ENCODE peak calls at places on chromosomes 1 and 21, in eight cellular contexts. One of them, this sample, is unnamed.

GRCh38 chr1:6041432-6042062 is 4.1 kb upstream of the KCNAB2 start:
- DNase-seq in NCI-H2081: no peak
- DNase-seq in kidney epithelial cell: no peak
- DNase-seq in left cardiac atrium: no peak
- DNase-seq in NCI-H748 treated with DMSO at 0.1 percent for 48 hours: no peak
- DNase-seq in activated naive CD8-positive, alpha-beta T cell treated with anti-CD3 and anti-CD28 coated beads, Interleukin-2, amount 10 ng/mL, durations not matched to agents 7 days and 5 days: peak
- DNase-seq in T-helper 9 cell: peak
- DNase-seq in neural crest cell: peak
- DNase-seq in this sample: no peak

GRCh38 chr1:207579436-207579799 is 65.5 kb upstream of the CR1L start:
- DNase-seq in T-helper 9 cell: no peak
- DNase-seq in NCI-H2081: peak
- DNase-seq in left cardiac atrium: no peak
- DNase-seq in kidney epithelial cell: no peak
- DNase-seq in activated naive CD8-positive, alpha-beta T cell treated with anti-CD3 and anti-CD28 coated beads, Interleukin-2, amount 10 ng/mL, durations not matched to agents 7 days and 5 days: no peak
- DNase-seq in NCI-H748 treated with DMSO at 0.1 percent for 48 hours: peak
- DNase-seq in neural crest cell: peak
- DNase-seq in this sample: no peak

GRCh38 chr1:231630558-231631205 is 4.1 kb downstream of the DISC1 start:
- DNase-seq in NCI-H2081: no peak
- DNase-seq in left cardiac atrium: no peak
- DNase-seq in NCI-H748 treated with DMSO at 0.1 percent for 48 hours: no peak
- DNase-seq in T-helper 9 cell: no peak
- DNase-seq in kidney epithelial cell: no peak
- DNase-seq in neural crest cell: no peak
- DNase-seq in activated naive CD8-positive, alpha-beta T cell treated with anti-CD3 and anti-CD28 coated beads, Interleukin-2, amount 10 ng/mL, durations not matched to agents 7 days and 5 days: no peak
- DNase-seq in this sample: no peak

GRCh38 chr21:42609806-42610205 is 43.6 kb upstream of the PDE9A start:
- DNase-seq in left cardiac atrium: no peak
- DNase-seq in NCI-H748 treated with DMSO at 0.1 percent for 48 hours: no peak
- DNase-seq in T-helper 9 cell: peak
- DNase-seq in kidney epithelial cell: no peak
- DNase-seq in NCI-H2081: no peak
- DNase-seq in activated naive CD8-positive, alpha-beta T cell treated with anti-CD3 and anti-CD28 coated beads, Interleukin-2, amount 10 ng/mL, durations not matched to agents 7 days and 5 days: no peak
- DNase-seq in neural crest cell: no peak
- DNase-seq in this sample: no peak

GRCh38 chr1:159749630-159750029 is 31.1 kb upstream of the DUSP23 start:
- DNase-seq in left cardiac atrium: no peak
- DNase-seq in NCI-H2081: no peak
- DNase-seq in activated naive CD8-positive, alpha-beta T cell treated with anti-CD3 and anti-CD28 coated beads, Interleukin-2, amount 10 ng/mL, durations not matched to agents 7 days and 5 days: no peak
- DNase-seq in T-helper 9 cell: no peak
- DNase-seq in NCI-H748 treated with DMSO at 0.1 percent for 48 hours: no peak
- DNase-seq in neural crest cell: no peak
- DNase-seq in kidney epithelial cell: no peak
- DNase-seq in this sample: no peak

GRCh38 chr1:219701453-219701852 is 88.5 kb upstream of the ZC3H11B start:
- DNase-seq in T-helper 9 cell: no peak
- DNase-seq in NCI-H2081: no peak
- DNase-seq in activated naive CD8-positive, alpha-beta T cell treated with anti-CD3 and anti-CD28 coated beads, Interleukin-2, amount 10 ng/mL, durations not matched to agents 7 days and 5 days: no peak
- DNase-seq in kidney epithelial cell: no peak
- DNase-seq in neural crest cell: no peak
- DNase-seq in left cardiac atrium: no peak
- DNase-seq in NCI-H748 treated with DMSO at 0.1 percent for 48 hours: no peak
- DNase-seq in this sample: no peak

GRCh38 chr1:238029126-238029525 is 138.4 kb upstream of the ZP4 start:
- DNase-seq in left cardiac atrium: no peak
- DNase-seq in activated naive CD8-positive, alpha-beta T cell treated with anti-CD3 and anti-CD28 coated beads, Interleukin-2, amount 10 ng/mL, durations not matched to agents 7 days and 5 days: no peak
- DNase-seq in NCI-H2081: no peak
- DNase-seq in neural crest cell: no peak
- DNase-seq in T-helper 9 cell: no peak
- DNase-seq in NCI-H748 treated with DMSO at 0.1 percent for 48 hours: no peak
- DNase-seq in kidney epithelial cell: peak
- DNase-seq in this sample: no peak

GRCh38 chr1:59477286-59477685 is 180.4 kb downstream of the FGGY start:
- DNase-seq in kidney epithelial cell: no peak
- DNase-seq in neural crest cell: no peak
- DNase-seq in NCI-H2081: no peak
- DNase-seq in left cardiac atrium: no peak
- DNase-seq in NCI-H748 treated with DMSO at 0.1 percent for 48 hours: no peak
- DNase-seq in T-helper 9 cell: no peak
- DNase-seq in activated naive CD8-positive, alpha-beta T cell treated with anti-CD3 and anti-CD28 coated beads, Interleukin-2, amount 10 ng/mL, durations not matched to agents 7 days and 5 days: peak
- DNase-seq in this sample: no peak

GRCh38 chr1:46569909-46570725 is 18.7 kb upstream of the KNCN start:
- DNase-seq in T-helper 9 cell: no peak
- DNase-seq in kidney epithelial cell: no peak
- DNase-seq in activated naive CD8-positive, alpha-beta T cell treated with anti-CD3 and anti-CD28 coated beads, Interleukin-2, amount 10 ng/mL, durations not matched to agents 7 days and 5 days: no peak
- DNase-seq in neural crest cell: no peak
- DNase-seq in left cardiac atrium: no peak
- DNase-seq in NCI-H2081: no peak
- DNase-seq in NCI-H748 treated with DMSO at 0.1 percent for 48 hours: no peak
- DNase-seq in this sample: no peak

GRCh38 chr1:234601217-234602017 is 8.6 kb downstream of the IRF2BP2 start:
- DNase-seq in NCI-H748 treated with DMSO at 0.1 percent for 48 hours: no peak
- DNase-seq in neural crest cell: no peak
- DNase-seq in kidney epithelial cell: no peak
- DNase-seq in NCI-H2081: no peak
- DNase-seq in left cardiac atrium: no peak
- DNase-seq in activated naive CD8-positive, alpha-beta T cell treated with anti-CD3 and anti-CD28 coated beads, Interleukin-2, amount 10 ng/mL, durations not matched to agents 7 days and 5 days: no peak
- DNase-seq in T-helper 9 cell: no peak
- DNase-seq in this sample: no peak

GRCh38 chr1:2095981-2096736 is 45.9 kb downstream of the PRKCZ start:
- DNase-seq in left cardiac atrium: no peak
- DNase-seq in NCI-H748 treated with DMSO at 0.1 percent for 48 hours: no peak
- DNase-seq in neural crest cell: no peak
- DNase-seq in activated naive CD8-positive, alpha-beta T cell treated with anti-CD3 and anti-CD28 coated beads, Interleukin-2, amount 10 ng/mL, durations not matched to agents 7 days and 5 days: no peak
- DNase-seq in NCI-H2081: no peak
- DNase-seq in T-helper 9 cell: no peak
- DNase-seq in kidney epithelial cell: no peak
- DNase-seq in this sample: no peak

GRCh38 chr1:195113471-195113870 is 1494.8 kb downstream of the KCNT2 start:
- DNase-seq in activated naive CD8-positive, alpha-beta T cell treated with anti-CD3 and anti-CD28 coated beads, Interleukin-2, amount 10 ng/mL, durations not matched to agents 7 days and 5 days: no peak
- DNase-seq in NCI-H2081: no peak
- DNase-seq in left cardiac atrium: no peak
- DNase-seq in T-helper 9 cell: no peak
- DNase-seq in neural crest cell: no peak
- DNase-seq in kidney epithelial cell: no peak
- DNase-seq in NCI-H748 treated with DMSO at 0.1 percent for 48 hours: no peak
- DNase-seq in this sample: no peak

GRCh38 chr1:91813813-91814212 is 72.1 kb downstream of the TGFBR3 start:
- DNase-seq in NCI-H748 treated with DMSO at 0.1 percent for 48 hours: no peak
- DNase-seq in activated naive CD8-positive, alpha-beta T cell treated with anti-CD3 and anti-CD28 coated beads, Interleukin-2, amount 10 ng/mL, durations not matched to agents 7 days and 5 days: no peak
- DNase-seq in T-helper 9 cell: no peak
- DNase-seq in neural crest cell: no peak
- DNase-seq in NCI-H2081: no peak
- DNase-seq in left cardiac atrium: no peak
- DNase-seq in kidney epithelial cell: no peak
- DNase-seq in this sample: no peak

GRCh38 chr1:223515416-223515815 is 122.2 kb downstream of the CCDC185 start:
- DNase-seq in NCI-H748 treated with DMSO at 0.1 percent for 48 hours: no peak
- DNase-seq in T-helper 9 cell: no peak
- DNase-seq in kidney epithelial cell: no peak
- DNase-seq in left cardiac atrium: no peak
- DNase-seq in neural crest cell: no peak
- DNase-seq in NCI-H2081: no peak
- DNase-seq in activated naive CD8-positive, alpha-beta T cell treated with anti-CD3 and anti-CD28 coated beads, Interleukin-2, amount 10 ng/mL, durations not matched to agents 7 days and 5 days: no peak
- DNase-seq in this sample: peak

GRCh38 chr1:209291715-209292114 is 291.8 kb upstream of the CAMK1G start:
- DNase-seq in NCI-H748 treated with DMSO at 0.1 percent for 48 hours: no peak
- DNase-seq in NCI-H2081: no peak
- DNase-seq in activated naive CD8-positive, alpha-beta T cell treated with anti-CD3 and anti-CD28 coated beads, Interleukin-2, amount 10 ng/mL, durations not matched to agents 7 days and 5 days: no peak
- DNase-seq in left cardiac atrium: no peak
- DNase-seq in neural crest cell: no peak
- DNase-seq in kidney epithelial cell: no peak
- DNase-seq in T-helper 9 cell: no peak
- DNase-seq in this sample: no peak

This sample was measured in activated effector memory CD4-positive, alpha-beta T cell treated with Interleukin-2 at 50 U/mL for 16 hours.